ENCODE peak calls at places on chromosomes 13 and 19, in four cellular contexts. M, B, X and Q are unnamed samples. For H3K4me1 and H3K36me3, the result is how much of the 10 kb centered on the place peaks cover.

GRCh38 chr19:38470788-38471480 is 37.4 kb downstream of the RYR1 start:
- DNase-seq in M (no peak), B (no peak), X (no peak), Q (no peak)

GRCh38 chr13:32445461-32445860 is 17.5 kb upstream of the N4BP2L1 start:
- DNase-seq in M (no peak), B (no peak), X (no peak), Q (no peak)

GRCh38 chr13:43348397-43348796 is 325.0 kb downstream of the DNAJC15 start:
- DNase-seq in M (no peak), B (no peak), X (no peak), Q (no peak)

GRCh38 chr19:46115396-46116109 is 8.9 kb downstream of the IGFL3 start:
- DNase-seq in M (no peak), B (no peak), X (no peak), Q (no peak)

GRCh38 chr13:112671359-112671758 is 18.5 kb upstream of the ATP11A start:
- DNase-seq in M (no peak), B (no peak), X (no peak), Q (no peak)

GRCh38 chr19:3536429-3537100 is 2.4 kb upstream of the TEKTIP1 start:
- DNase-seq in M (no peak), B (no peak), X (no peak), Q (no peak)

GRCh38 chr13:29499766-29500165 is 95.7 kb downstream of the SLC7A1 start:
- DNase-seq in M (no peak), B (no peak), X (no peak), Q (no peak)

GRCh38 chr13:44305845-44306244 is 67.8 kb upstream of the SERP2 start:
- DNase-seq in M (peak), B (no peak), X (no peak), Q (no peak)

GRCh38 chr13:23378009-23378632 is 55.4 kb downstream of the SACS start:
- DNase-seq in M (no peak), B (no peak), X (no peak), Q (no peak)

GRCh38 chr19:57903298-57904174 is 12.9 kb downstream of the ZNF417 start:
- DNase-seq in M (no peak), B (no peak), X (no peak), Q (no peak)

GRCh38 chr13:114259974-114260373 is 21.4 kb upstream of the UPF3A start:
- DNase-seq in M (no peak), B (no peak), X (no peak), Q (no peak)

GRCh38 chr19:48674216-48674809 is 1.5 kb upstream of the NTN5 start:
- DNase-seq in M (no peak), B (no peak), X (no peak), Q (no peak)

GRCh38 chr19:30682576-30683536 is 310.7 kb downstream of the ZNF536 start:
- DNase-seq in M (peak), B (peak), X (peak), Q (peak)

GRCh38 chr13:52738719-52739467 is 727 bp downstream of the CNMD start:
- DNase-seq in M (no peak), B (peak), X (peak), Q (no peak)

GRCh38 chr13:63696055-63696454 is 2280.4 kb upstream of the PCDH20 start:
- DNase-seq in M (no peak), B (no peak), X (no peak), Q (no peak)

GRCh38 chr13:64293923-64294322 is 2878.3 kb upstream of the PCDH20 start:
- DNase-seq in M (no peak), B (no peak), X (no peak), Q (no peak)

GRCh38 chr19:3075605-3076431 is 13.5 kb upstream of the TLE5 start:
- DNase-seq in M (peak), B (peak), X (peak), Q (no peak)

GRCh38 chr13:41613984-41614581 is 156.7 kb downstream of the RGCC start:
- DNase-seq in M (no peak), B (peak), X (no peak), Q (peak)

GRCh38 chr19:50728084-50728737 is 5.0 kb downstream of the CLEC11A start:
- DNase-seq in M (peak), B (peak), X (peak), Q (peak)

GRCh38 chr19:12198136-12198535 is 35.2 kb downstream of the ZNF136 start:
- DNase-seq in M (no peak), B (no peak), X (no peak), Q (no peak)
- H3K4me3 ChIP-seq in M (no peak), B (no peak), X (no peak), Q (no peak)

GRCh38 chr13:98541701-98542203 is 35.2 kb downstream of the STK24 start:
- DNase-seq in M (no peak), B (no peak), X (no peak), Q (no peak)
- H3K4me1 ChIP-seq in M (half or more), B (half or more), X (half or more), Q (under half)

DNA sequence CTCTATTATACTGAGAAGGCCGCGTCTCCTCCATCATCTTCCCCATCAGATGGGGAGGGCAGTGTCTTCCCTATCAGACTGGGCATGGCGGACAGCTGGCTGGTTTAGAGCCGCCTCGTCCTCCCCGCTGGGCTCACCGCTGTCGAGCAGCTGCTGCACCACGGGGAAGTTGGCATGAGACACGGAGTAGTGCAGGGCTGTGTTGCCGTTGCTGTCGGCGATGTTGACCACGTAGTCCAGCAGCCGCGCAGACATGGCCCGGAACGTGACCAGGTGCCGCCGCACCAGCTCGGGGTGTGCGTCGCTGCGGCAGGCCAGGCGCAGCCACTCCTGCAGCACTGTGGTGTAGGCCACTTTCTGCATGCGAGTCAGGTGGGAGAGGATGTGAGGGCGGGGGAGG is 18.8 kb upstream of the SPC24 start:
- DNase-seq in M (no peak), B (no peak), X (no peak), Q (no peak)
- H3K36me3 ChIP-seq in M (half or more), B (half or more), X (half or more), Q (under half)

GRCh38 chr19:16368385-16369305 is 44.0 kb downstream of the KLF2 start:
- DNase-seq in M (no peak), B (peak), X (no peak), Q (peak)
- H3K4me3 ChIP-seq in M (no peak), B (no peak), X (no peak), Q (no peak)

GRCh38 chr13:110319774-110320509 is 12.9 kb downstream of the COL4A2 start:
- DNase-seq in M (no peak), B (no peak), X (peak), Q (peak)
- H3K4me1 ChIP-seq in M (half or more), B (half or more), X (half or more), Q (under half)

DNA sequence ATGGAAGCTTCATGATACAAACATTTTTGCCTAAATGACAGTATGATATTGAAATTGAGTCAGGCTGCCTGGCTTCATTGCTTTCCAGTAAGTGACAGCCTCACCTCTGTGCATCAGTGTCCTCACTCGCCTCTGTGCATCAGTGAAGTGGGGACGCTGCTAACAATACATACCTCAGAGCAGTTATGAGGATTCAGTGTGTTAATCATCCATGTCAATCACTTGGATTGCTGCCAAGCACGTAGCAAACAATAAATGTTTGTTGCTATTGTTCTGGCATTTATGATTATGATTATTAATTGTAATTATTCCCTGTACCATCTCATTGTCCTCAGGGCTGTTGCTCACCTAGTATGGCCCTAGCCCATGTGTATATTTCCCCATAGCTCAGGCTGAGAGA is 8.8 kb downstream of the PPP2R1A start:
- DNase-seq in M (no peak), B (no peak), X (no peak), Q (no peak)
- H3K36me3 ChIP-seq in M (half or more), B (under half), X (under half), Q (under half)